ENCODE peak calls at places on chromosomes 5 and 9, in ten cellular contexts. Z is activated CD8-positive, alpha-beta memory T cell treated with anti-CD3 and anti-CD28 coated beads for 4 hours; V is stomach; X is T-helper 1 cell; C is activated CD4-positive, alpha-beta T cell treated with anti-CD3 and anti-CD28 coated beads, Interleukin-2, amount 50 U/mL, for 1 hour; J is activated T-cell treated with anti-CD3 and anti-CD28 coated beads for 24 hours; O is osteoblast; F is T follicular helper cell; T is astrocyte; K is B cell. I is an unnamed sample.

GRCh38 chr5:59066367-59067163 is 483.7 kb downstream of the RAB3C start:
- DNase-seq in T (peak; percentile 79), J (no peak), Z (no peak), X (no peak), V (no peak), C (no peak), F (no peak), K (no peak), O (peak; percentile 65), I (peak; percentile 81)

GRCh38 chr9:136081113-136081825 is 13.8 kb downstream of the NACC2 start:
- DNase-seq in Z (no peak), K (no peak), C (no peak), F (no peak), T (no peak), J (no peak), V (peak; percentile 61), O (peak; percentile 83), X (no peak), I (peak; percentile 80)

GRCh38 chr5:169393907-169394306 is 93.0 kb upstream of the SLIT3 start:
- DNase-seq in X (no peak), J (no peak), C (no peak), K (no peak), T (no peak), Z (no peak), O (no peak), F (no peak), V (no peak), I (no peak)

GRCh38 chr9:83327750-83328622 is 210.2 kb downstream of the FRMD3 start:
- DNase-seq in F (no peak), J (no peak), O (no peak), V (no peak), K (no peak), X (no peak), T (no peak), C (no peak), Z (no peak), I (no peak)

GRCh38 chr9:134047868-134048581 is 19.8 kb downstream of the BRD3 start:
- DNase-seq in O (no peak), Z (no peak), T (no peak), C (no peak), F (no peak), V (no peak), J (no peak), K (no peak), X (no peak), I (no peak)

GRCh38 chr5:32027717-32028321 is 146.3 kb downstream of the GOLPH3 start:
- DNase-seq in F (no peak), T (peak; percentile 97), C (no peak), K (no peak), Z (no peak), X (no peak), J (no peak), O (peak; percentile 80), V (no peak), I (peak; percentile 99)

GRCh38 chr5:82046268-82046621 is 74.4 kb downstream of the ATG10 start:
- DNase-seq in J (no peak), Z (no peak), K (no peak), C (no peak), O (no peak), F (no peak), T (no peak), X (no peak), V (no peak), I (no peak)

GRCh38 chr5:35956429-35956828 is 18.0 kb upstream of the CAPSL start:
- DNase-seq in J (no peak), T (no peak), F (no peak), O (no peak), Z (no peak), V (no peak), C (no peak), K (no peak), X (no peak), I (no peak)

GRCh38 chr9:114804504-114804903 is 1.3 kb downstream of the TNFSF15 start:
- DNase-seq in Z (no peak), T (peak; percentile 78), O (peak; percentile 69), K (no peak), V (peak; percentile 48), F (no peak), C (no peak), J (no peak), X (no peak), I (peak; percentile 81)

GRCh38 chr5:158807-159447 is 32.4 kb upstream of the LRRC14B start:
- DNase-seq in K (no peak), Z (no peak), F (no peak), C (no peak), X (no peak), V (no peak), O (peak; percentile 73), T (no peak), J (no peak), I (no peak)

GRCh38 chr9:93606187-93606586 is 29.8 kb downstream of the PHF2 start:
- DNase-seq in X (no peak), J (no peak), T (no peak), V (no peak), K (no peak), Z (no peak), F (no peak), O (no peak), C (no peak), I (no peak)

GRCh38 chr5:123835421-123835820 is 323.4 kb downstream of the CSNK1G3 start:
- DNase-seq in K (no peak), C (no peak), J (no peak), V (no peak), Z (no peak), T (no peak), X (no peak), O (peak; percentile 55), F (no peak), I (no peak)

GRCh38 chr5:73640861-73641320 is 14.9 kb downstream of the ARHGEF28 start:
- DNase-seq in T (peak; percentile 90), K (no peak), F (no peak), Z (no peak), J (no peak), C (no peak), O (no peak), X (no peak), V (no peak), I (peak; percentile 90)

GRCh38 chr5:133273661-133274596 is 222.1 kb downstream of the HSPA4 start:
- DNase-seq in Z (no peak), K (no peak), O (no peak), J (no peak), T (peak; percentile 56), F (no peak), C (no peak), V (no peak), X (no peak), I (no peak)

GRCh38 chr5:118937393-118938061 is 50.8 kb downstream of the DTWD2 start:
- DNase-seq in V (no peak), O (no peak), T (no peak), C (no peak), Z (no peak), X (no peak), K (no peak), J (no peak), F (no peak), I (no peak)

GRCh38 chr9:131872006-131872405 is 132.1 kb upstream of the RAPGEF1 start:
- DNase-seq in X (no peak), F (no peak), K (no peak), O (peak; percentile 58), Z (no peak), T (no peak), C (no peak), V (no peak), J (no peak), I (no peak)

GRCh38 chr5:1642221-1642620 is 118.5 kb upstream of the LPCAT1 start:
- DNase-seq in V (no peak), F (no peak), O (no peak), Z (no peak), K (no peak), C (no peak), X (no peak), T (no peak), J (no peak), I (no peak)

GRCh38 chr5:32542216-32543059 is 42.9 kb upstream of the SUB1 start:
- DNase-seq in C (no peak), Z (no peak), J (no peak), O (peak; percentile 31), K (no peak), F (no peak), X (peak; percentile 93), T (peak; percentile 59), V (no peak), I (peak; percentile 67)

GRCh38 chr5:963673-964531 is 44.7 kb upstream of the NKD2 start:
- DNase-seq in V (no peak), F (no peak), X (peak; percentile 94), O (peak; percentile 71), K (peak; percentile 25), T (peak; percentile 49), C (peak; percentile 32), Z (no peak), J (peak; percentile 25), I (peak; percentile 52)

GRCh38 chr5:55308254-55308836 is 556 bp downstream of the MTREX start:
- DNase-seq in Z (no peak), K (peak; percentile 49), C (peak; percentile 8), X (peak; percentile 34), V (no peak), T (no peak), F (no peak), J (no peak), O (peak; percentile 51), I (peak; percentile 26)

GRCh38 chr5:15506146-15506545 is 6.2 kb downstream of the FBXL7 start:
- DNase-seq in F (no peak), T (no peak), O (no peak), J (no peak), V (no peak), C (no peak), X (no peak), K (no peak), Z (no peak), I (no peak)

GRCh38 chr5:163544041-163544440 is 38.6 kb downstream of the MAT2B start:
- DNase-seq in C (no peak), X (no peak), F (no peak), J (no peak), Z (no peak), V (no peak), T (no peak), K (no peak), O (no peak), I (no peak)

GRCh38 chr9:76835571-76836283 is 70.2 kb downstream of the PRUNE2 start:
- DNase-seq in J (no peak), K (no peak), T (peak; percentile 95), O (peak; percentile 85), V (no peak), C (no peak), F (no peak), X (no peak), Z (no peak), I (peak; percentile 96)

GRCh38 chr9:131237931-131238401 is 38.3 kb downstream of the FAM78A start:
- DNase-seq in J (peak; percentile 82), K (peak; percentile 76), Z (peak; percentile 65), X (peak; percentile 93), F (peak; percentile 74), O (peak; percentile 96), T (peak; percentile 90), C (peak; percentile 82), V (peak; percentile 80), I (peak; percentile 92)

I was measured in fibroblast of lung.